ENCODE peak calls at places on chromosomes 1 and 21, in nine cellular contexts. L is Karpas-422, B is ureter, P is GM03348, J is HCT116, G is tibial nerve, T is COR-L47, S is renal cortical epithelial cell, W is mesenteric fat pad. V is an unnamed sample.

GRCh38 chr1:119340861-119341261 is 27.7 kb upstream of the HAO2 start:
- DNase-seq in L (no peak), B (no peak), P (no peak), J (no peak), G (no peak), T (no peak), S (no peak), W (no peak), V (no peak)

GRCh38 chr21:29248124-29248523 is 50.6 kb upstream of the BACH1 start:
- DNase-seq in L (no peak), B (no peak), P (peak; percentile 52), J (no peak), G (no peak), T (no peak), S (no peak), W (no peak), V (no peak)

GRCh38 chr1:107093385-107093784 is 36.9 kb downstream of the PRMT6 start:
- DNase-seq in L (no peak), B (no peak), P (no peak), J (no peak), G (no peak), T (no peak), S (no peak), W (no peak), V (no peak)

GRCh38 chr1:8439015-8439702 is 121.2 kb downstream of the SLC45A1 start:
- DNase-seq in L (peak; percentile 92), B (no peak), P (peak; percentile 91), J (no peak), G (peak; percentile 67), T (peak; percentile 83), S (peak; percentile 76), W (no peak), V (peak; percentile 60)

GRCh38 chr1:68331117-68331865 is 99.0 kb upstream of the WLS start:
- DNase-seq in L (no peak), B (no peak), P (peak; percentile 65), J (peak; percentile 47), G (no peak), T (peak; percentile 30), S (peak; percentile 99), W (no peak), V (no peak)

GRCh38 chr1:205492201-205492667 is 12.2 kb upstream of the CDK18 start:
- DNase-seq in L (no peak), B (no peak), P (no peak), J (no peak), G (no peak), T (peak; percentile 73), S (peak; percentile 55), W (no peak), V (no peak)

GRCh38 chr1:156498447-156499193 is 2.0 kb downstream of the MEF2D start:
- DNase-seq in L (peak; percentile 54), B (no peak), P (peak; percentile 65), J (no peak), G (no peak), T (no peak), S (peak; percentile 44), W (no peak), V (peak; percentile 66)

GRCh38 chr1:237098517-237098916 is 56.5 kb downstream of the RYR2 start:
- DNase-seq in L (no peak), B (no peak), P (no peak), J (no peak), G (no peak), T (no peak), S (peak; percentile 2), W (no peak), V (no peak)

GRCh38 chr1:53693361-53693760 is 45.6 kb downstream of the GLIS1 start:
- DNase-seq in L (no peak), B (no peak), P (no peak), J (no peak), G (no peak), T (no peak), S (no peak), W (no peak), V (no peak)

GRCh38 chr1:41200728-41201127 is 41.4 kb downstream of the SCMH1 start:
- DNase-seq in L (no peak), B (no peak), P (no peak), J (no peak), G (no peak), T (no peak), S (no peak), W (no peak), V (no peak)

GRCh38 chr21:34205811-34206635 is 132.6 kb downstream of the MRPS6 start:
- DNase-seq in L (no peak), B (no peak), P (no peak), J (no peak), G (no peak), T (peak; percentile 82), S (peak; percentile 9), W (no peak), V (no peak)

GRCh38 chr1:167871331-167871730 is 42.6 kb downstream of the ADCY10 start:
- DNase-seq in L (no peak), B (no peak), P (peak; percentile 42), J (no peak), G (no peak), T (no peak), S (no peak), W (no peak), V (no peak)

GRCh38 chr1:215517441-215517891 is 49.6 kb upstream of the KCTD3 start:
- DNase-seq in L (peak; percentile 44), B (no peak), P (no peak), J (peak; percentile 13), G (no peak), T (peak; percentile 28), S (no peak), W (no peak), V (no peak)

GRCh38 chr1:48530727-48531351 is 58.8 kb upstream of the SPATA6 start:
- DNase-seq in L (peak; percentile 92), B (no peak), P (peak; percentile 32), J (peak; percentile 55), G (no peak), T (peak; percentile 92), S (peak; percentile 46), W (no peak), V (no peak)

GRCh38 chr1:165381745-165382530 is 25.4 kb upstream of the LMX1A start:
- DNase-seq in L (no peak), B (no peak), P (peak; percentile 63), J (no peak), G (no peak), T (no peak), S (no peak), W (no peak), V (no peak)

GRCh38 chr1:243246916-243247315 is 8.2 kb downstream of the CEP170 start:
- DNase-seq in L (peak; percentile 64), B (no peak), P (peak; percentile 16), J (no peak), G (no peak), T (no peak), S (peak; percentile 36), W (no peak), V (no peak)

GRCh38 chr1:223662943-223663342 is 2.6 kb downstream of the CAPN8 start:
- DNase-seq in L (no peak), B (no peak), P (no peak), J (no peak), G (no peak), T (no peak), S (no peak), W (no peak), V (no peak)

GRCh38 chr1:20551945-20552727 is at the start of gene FAM43B:
- DNase-seq in L (no peak), B (peak; percentile 65), P (peak; percentile 66), J (no peak), G (no peak), T (peak; percentile 15), S (peak; percentile 18), W (no peak), V (no peak)

GRCh38 chr1:207626972-207627337 is 18.0 kb upstream of the CR1L start:
- DNase-seq in L (no peak), B (no peak), P (no peak), J (no peak), G (no peak), T (no peak), S (no peak), W (no peak), V (no peak)

GRCh38 chr1:16175610-16176553 is 20.0 kb upstream of the EPHA2 start:
- DNase-seq in L (no peak), B (peak; percentile 88), P (peak; percentile 93), J (no peak), G (peak; percentile 86), T (no peak), S (peak; percentile 72), W (no peak), V (peak; percentile 91)

GRCh38 chr1:212231372-212231771 is 53.8 kb upstream of the PPP2R5A start:
- DNase-seq in L (no peak), B (no peak), P (no peak), J (no peak), G (no peak), T (no peak), S (no peak), W (no peak), V (no peak)

GRCh38 chr1:16151200-16151708 is 4.6 kb downstream of the EPHA2 start:
- DNase-seq in L (no peak), B (no peak), P (no peak), J (no peak), G (no peak), T (peak; percentile 20), S (no peak), W (no peak), V (no peak)

GRCh38 chr1:42335809-42336518 is 929 bp upstream of the FOXJ3 start:
- DNase-seq in L (no peak), B (no peak), P (peak; percentile 63), J (no peak), G (no peak), T (peak; percentile 82), S (peak; percentile 82), W (no peak), V (no peak)

GRCh38 chr1:232472485-232473041 is 157.4 kb downstream of the SIPA1L2 start:
- DNase-seq in L (no peak), B (no peak), P (peak; percentile 25), J (no peak), G (no peak), T (no peak), S (no peak), W (no peak), V (no peak)

GRCh38 chr1:34929853-34930701 is 627 bp upstream of the DLGAP3 start:
- DNase-seq in L (no peak), B (no peak), P (no peak), J (no peak), G (no peak), T (no peak), S (no peak), W (no peak), V (no peak)

GRCh38 chr1:46179138-46180081 is 3.1 kb upstream of the P3R3URF start:
- DNase-seq in L (peak; percentile 87), B (peak; percentile 88), P (peak; percentile 92), J (peak; percentile 80), G (peak; percentile 69), T (peak; percentile 77), S (peak; percentile 75), W (no peak), V (peak; percentile 73)

GRCh38 chr1:223109581-223110026 is 33.4 kb downstream of the TLR5 start:
- DNase-seq in L (no peak), B (no peak), P (no peak), J (no peak), G (no peak), T (no peak), S (peak; percentile 79), W (no peak), V (no peak)

GRCh38 chr1:97364086-97364485 is 556.7 kb downstream of the DPYD start:
- DNase-seq in L (no peak), B (no peak), P (peak; percentile 53), J (no peak), G (no peak), T (no peak), S (peak; percentile 78), W (no peak), V (no peak)

GRCh38 chr1:155698382-155699038 is 9.6 kb downstream of the DAP3 start:
- DNase-seq in L (no peak), B (no peak), P (peak; percentile 52), J (no peak), G (no peak), T (no peak), S (peak; percentile 80), W (no peak), V (no peak)

GRCh38 chr21:15423676-15424445 is 305.9 kb upstream of the USP25 start:
- DNase-seq in L (no peak), B (no peak), P (no peak), J (no peak), G (no peak), T (no peak), S (no peak), W (no peak), V (no peak)

GRCh38 chr21:16587671-16588379 is 858.0 kb downstream of the USP25 start:
- DNase-seq in L (no peak), B (no peak), P (peak; percentile 42), J (no peak), G (no peak), T (peak; percentile 42), S (peak; percentile 57), W (no peak), V (no peak)

V was measured in left lobe of liver.